ENCODE peak calls at places on chromosomes 2 and 18, in nine cellular contexts. P is RWPE1, B is AG04449, G is GM20000, M is dorsolateral prefrontal cortex, V is A549, D is mammary epithelial cell, Y is GM12878, N is psoas muscle. S is an unnamed sample.

GRCh38 chr2:24822049-24822706 is 29.0 kb downstream of the CENPO start:
- DNase-seq in G (no peak), B (no peak), N (no peak), V (no peak), P (no peak), M (no peak), D (no peak), Y (no peak), S (no peak)

GRCh38 chr2:240412975-240413812 is 22.3 kb upstream of the GPC1 start:
- DNase-seq in D (no peak), M (no peak), G (no peak), B (no peak), V (no peak), Y (no peak), N (peak), P (no peak), S (no peak)

GRCh38 chr2:188527701-188528100 is 236.0 kb downstream of the GULP1 start:
- DNase-seq in D (no peak), B (no peak), G (no peak), V (no peak), M (no peak), N (no peak), Y (no peak), P (no peak), S (no peak)

GRCh38 chr18:50727721-50728470 is 91.9 kb downstream of the MRO start:
- DNase-seq in M (peak), D (no peak), Y (no peak), V (no peak), B (no peak), N (no peak), P (no peak), G (no peak), S (no peak)

GRCh38 chr18:55768255-55768654 is 180.3 kb upstream of the TCF4 start:
- DNase-seq in M (no peak), B (no peak), Y (no peak), P (no peak), V (no peak), N (no peak), D (no peak), G (no peak), S (no peak)

GRCh38 chr2:165582409-165582808 is 112.9 kb downstream of the CSRNP3 start:
- DNase-seq in G (no peak), V (no peak), M (no peak), B (no peak), Y (no peak), P (no peak), N (no peak), D (no peak), S (no peak)

GRCh38 chr2:195656131-195656858 is 731 bp upstream of the SLC39A10 start:
- DNase-seq in N (no peak), M (no peak), V (no peak), D (peak), G (no peak), P (peak), Y (no peak), B (no peak), S (no peak)

GRCh38 chr2:39264733-39265132 is 21.0 kb upstream of the CDKL4 start:
- DNase-seq in M (no peak), G (peak), Y (no peak), D (no peak), N (no peak), B (no peak), P (no peak), V (no peak), S (no peak)

GRCh38 chr2:85975581-85975980 is 86.8 kb upstream of the ST3GAL5 start:
- DNase-seq in V (no peak), D (no peak), B (no peak), P (no peak), M (no peak), G (no peak), Y (no peak), N (no peak), S (no peak)

GRCh38 chr2:200345917-200346316 is 39.4 kb downstream of the SPATS2L start:
- DNase-seq in N (no peak), P (no peak), G (no peak), M (no peak), V (no peak), Y (no peak), B (no peak), D (no peak), S (no peak)

GRCh38 chr2:128069769-128070168 is 21.2 kb upstream of the UGGT1 start:
- DNase-seq in M (no peak), V (peak), P (no peak), D (peak), Y (no peak), N (no peak), B (no peak), G (no peak), S (no peak)

GRCh38 chr18:64720781-64721464 is 572.0 kb upstream of the LINC00305 start:
- DNase-seq in D (no peak), G (no peak), Y (no peak), N (no peak), V (no peak), M (peak), P (no peak), B (no peak), S (no peak)

GRCh38 chr2:118589726-118590125 is 257.7 kb downstream of the EN1 start:
- DNase-seq in V (no peak), M (no peak), B (no peak), N (no peak), P (no peak), Y (no peak), G (no peak), D (no peak), S (no peak)

GRCh38 chr2:133400411-133400810 is 167.9 kb downstream of the NCKAP5 start:
- DNase-seq in M (no peak), P (no peak), D (no peak), V (no peak), G (no peak), Y (no peak), B (no peak), N (no peak), S (no peak)

GRCh38 chr2:160417745-160418397 is 75.7 kb downstream of the RBMS1 start:
- DNase-seq in P (no peak), B (peak), V (peak), D (peak), M (no peak), G (no peak), N (no peak), Y (no peak), S (no peak)

GRCh38 chr2:226131299-226131784 is 668.3 kb downstream of the IRS1 start:
- DNase-seq in D (no peak), G (no peak), M (no peak), V (no peak), P (no peak), Y (no peak), B (no peak), N (peak), S (no peak)

GRCh38 chr2:218658671-218659257 is 659 bp downstream of the ZNF142 start:
- DNase-seq in V (peak), P (peak), N (no peak), G (peak), M (no peak), D (peak), Y (no peak), B (no peak), S (peak)
- TF ChIP-seq CTCF in V (peak), P (peak), N (no peak), G (peak), M (no peak), D (peak), Y (peak), B (peak), S (peak)

DNA sequence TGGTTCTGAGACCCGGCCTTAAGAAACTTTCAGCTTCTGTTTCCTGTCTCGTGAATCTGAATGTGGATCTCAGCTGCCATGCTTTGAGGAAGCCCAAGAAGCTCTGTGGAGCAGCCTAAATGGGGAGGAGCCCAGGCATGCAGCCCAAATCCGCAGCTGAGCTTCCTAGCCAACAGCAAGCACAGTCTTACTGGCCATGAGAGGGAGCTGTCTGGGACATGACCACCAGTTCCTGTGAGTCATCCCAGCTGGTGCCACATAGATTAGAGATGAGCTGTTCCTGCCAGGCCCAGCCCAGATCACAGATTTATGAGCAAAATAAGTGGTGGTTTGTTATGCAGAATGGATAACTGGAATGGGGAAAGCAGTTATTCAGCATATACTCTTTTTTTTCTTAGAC is 224.4 kb upstream of the APCDD1 start:
- DNase-seq in M (no peak), N (no peak), Y (no peak), D (peak), V (peak), P (peak), G (no peak), B (peak), S (no peak)
- TF ChIP-seq CTCF in M (no peak), N (no peak), Y (no peak), D (peak), V (no peak), P (no peak), G (no peak), B (peak), S (no peak)

DNA sequence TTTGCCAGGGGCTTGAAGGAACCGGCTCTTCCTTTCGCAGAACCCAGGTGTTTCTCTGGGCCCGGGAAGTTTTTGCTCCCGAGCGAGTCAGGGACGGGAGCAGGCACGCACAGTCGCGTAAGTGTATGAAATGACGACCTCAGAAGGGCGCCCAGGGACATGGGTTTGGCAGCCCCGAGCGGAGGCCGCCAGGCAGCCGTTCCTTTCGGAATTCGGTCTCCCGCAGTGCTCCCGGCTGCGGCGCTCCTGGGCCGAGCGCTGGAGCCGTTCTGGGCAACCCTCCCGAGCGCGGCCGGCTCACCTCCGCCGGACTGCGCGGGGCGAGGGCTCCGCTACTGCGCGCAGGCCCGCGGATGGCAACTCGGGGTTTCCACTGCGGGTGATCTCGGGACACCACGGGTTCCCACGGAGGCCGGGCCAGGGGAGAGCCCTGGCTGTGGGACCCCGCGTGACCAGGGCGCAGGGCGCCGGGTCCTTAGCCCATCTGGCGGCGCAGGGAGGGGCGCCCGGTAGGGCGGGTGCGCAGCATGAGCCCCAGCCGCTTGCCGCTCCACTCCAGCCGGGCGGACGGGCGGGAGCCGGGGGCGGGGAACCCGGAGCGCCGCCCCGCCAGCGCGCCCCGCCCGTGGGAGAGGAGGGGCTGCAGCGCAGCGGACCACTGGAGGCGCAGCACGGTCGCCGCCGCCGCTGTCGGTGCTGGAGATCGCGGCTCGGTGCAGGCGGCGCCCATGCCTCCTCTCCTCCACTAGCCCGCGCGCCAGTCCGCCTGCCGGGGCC is at the start of gene OSBPL6:
- DNase-seq in M (peak), G (peak), V (peak), P (peak), B (no peak), N (peak), D (peak), Y (no peak), S (peak)
- TF ChIP-seq CTCF in M (no peak), G (no peak), V (peak), P (peak), B (peak), N (peak), D (no peak), Y (no peak), S (no peak)

DNA sequence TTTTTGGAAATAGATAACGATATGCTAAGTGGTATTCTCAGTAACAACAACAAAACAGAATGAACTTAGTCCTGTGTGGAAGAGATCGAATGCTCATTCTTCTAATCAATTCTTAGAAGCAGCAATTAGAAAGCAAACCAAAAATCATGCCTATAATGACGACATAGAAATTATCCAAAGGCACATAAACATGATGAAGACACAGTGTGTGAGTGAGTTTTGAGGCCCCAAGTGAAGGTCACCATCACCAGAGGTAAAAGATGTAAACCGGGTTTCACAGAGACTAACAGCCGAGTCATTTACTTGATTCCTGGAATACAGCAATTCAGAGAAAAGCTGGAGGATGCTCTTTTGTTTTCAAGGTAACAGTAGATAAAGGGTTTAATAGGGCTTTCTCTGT is 509.2 kb downstream of the TDRD15 start:
- DNase-seq in P (no peak), N (no peak), Y (no peak), V (no peak), D (no peak), G (no peak), B (no peak), M (no peak), S (no peak)
- TF ChIP-seq CTCF in P (no peak), N (no peak), Y (no peak), V (no peak), D (no peak), G (no peak), B (no peak), M (no peak), S (no peak)

GRCh38 chr18:37282386-37283037 is 283.1 kb downstream of the CELF4 start:
- DNase-seq in N (no peak), D (no peak), V (peak), B (no peak), G (no peak), M (no peak), Y (no peak), P (no peak), S (no peak)
- TF ChIP-seq CTCF in N (peak), D (peak), V (peak), B (peak), G (peak), M (peak), Y (peak), P (no peak), S (peak)

DNA sequence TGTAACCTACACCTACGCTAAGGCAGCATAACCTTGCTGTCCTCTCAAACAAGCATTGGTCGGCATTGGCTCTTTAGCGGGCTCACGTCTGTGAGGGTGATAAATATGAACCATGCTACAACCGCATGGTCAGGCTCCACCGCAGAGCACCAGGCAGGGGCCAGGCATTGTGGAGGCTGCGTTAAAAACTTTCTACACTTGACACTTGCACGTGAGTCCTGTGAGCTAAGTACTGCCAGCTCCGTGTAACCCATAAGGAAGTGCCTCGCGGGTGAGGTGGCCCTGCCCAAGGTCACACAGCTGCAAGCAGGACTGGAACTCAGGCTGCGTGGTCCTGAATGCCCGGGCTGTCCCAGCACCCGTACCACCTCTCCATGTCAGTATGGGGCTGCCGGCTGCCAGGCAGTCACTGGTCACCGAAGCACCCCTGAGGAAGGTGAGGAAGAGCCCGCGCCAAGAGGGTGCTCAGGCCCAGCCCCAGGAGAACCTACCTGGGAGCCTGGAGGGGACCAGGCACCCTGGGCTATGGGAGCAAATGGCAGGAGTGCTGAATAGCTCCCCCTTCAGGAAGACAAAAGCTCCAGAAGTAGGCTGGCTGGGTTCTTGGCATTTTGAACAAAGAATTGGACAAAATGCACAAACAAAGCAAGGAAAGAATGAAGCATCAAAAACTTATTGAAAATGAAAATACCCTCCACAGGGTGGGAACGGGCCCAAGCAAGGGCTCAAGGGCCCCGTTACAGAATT is 271.1 kb upstream of the RAB6C start:
- DNase-seq in P (no peak), D (no peak), G (no peak), M (no peak), Y (no peak), N (no peak), V (no peak), B (no peak), S (no peak)
- TF ChIP-seq CTCF in P (no peak), D (no peak), G (no peak), M (no peak), Y (no peak), N (no peak), V (no peak), B (no peak), S (peak)

DNA sequence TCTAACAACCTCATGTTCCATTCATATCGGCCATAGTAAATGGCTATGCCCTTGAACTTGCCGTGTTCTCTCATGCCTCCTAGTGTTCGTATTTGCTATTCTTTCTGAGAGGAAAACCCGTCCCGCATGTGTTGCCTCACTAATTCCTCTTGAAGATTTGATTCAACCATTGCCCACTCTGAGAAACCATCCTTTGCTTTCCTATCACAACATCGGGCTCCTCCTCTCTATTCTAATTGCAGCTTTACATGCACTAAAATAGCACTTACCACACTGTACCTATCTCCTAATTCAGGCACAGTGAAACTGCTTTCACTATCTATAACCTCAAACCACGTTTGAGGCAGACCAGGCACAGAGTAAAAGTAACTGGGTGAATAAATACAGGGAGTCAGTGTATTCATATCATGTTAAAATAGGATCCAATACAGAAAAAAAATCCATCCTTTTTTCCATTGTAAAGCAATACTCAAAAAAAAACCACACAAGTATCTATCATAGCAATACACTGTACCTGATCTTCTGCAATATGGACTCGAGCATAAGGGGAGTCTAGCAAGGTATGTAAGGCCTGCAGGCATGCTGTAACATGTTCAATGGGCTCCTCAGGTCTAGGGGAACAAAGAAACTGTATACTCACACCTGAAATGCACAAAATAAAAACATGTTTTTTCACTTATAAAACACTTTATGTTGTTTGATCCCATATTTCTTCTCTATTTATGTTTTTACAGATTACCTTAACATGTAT is 39.0 kb upstream of the STRN start:
- DNase-seq in Y (peak), G (peak), N (no peak), M (no peak), B (no peak), V (peak), P (no peak), D (peak), S (peak)
- TF ChIP-seq CTCF in Y (peak), G (peak), N (peak), M (no peak), B (no peak), V (peak), P (no peak), D (peak), S (peak)

GRCh38 chr2:185738679-185739472 is at the start of gene FSIP2:
- DNase-seq in Y (no peak), D (peak), V (no peak), N (peak), B (no peak), G (peak), M (peak), P (peak), S (peak)
- TF ChIP-seq CTCF in Y (peak), D (peak), V (no peak), N (peak), B (peak), G (peak), M (no peak), P (peak), S (peak)

GRCh38 chr2:147275943-147276342 is 568.9 kb upstream of the ACVR2A start:
- DNase-seq in P (no peak), N (no peak), B (no peak), G (no peak), M (no peak), D (no peak), V (no peak), Y (no peak), S (no peak)
- TF ChIP-seq CTCF in P (peak), N (no peak), B (no peak), G (no peak), M (no peak), D (peak), V (no peak), Y (no peak), S (no peak)